ENCODE peak calls at places on chromosomes 16 and 17, in nine cellular contexts. H is foreskin melanocyte; I is AG10803; W is CD8-positive, alpha-beta memory T cell; A is midbrain; B is mammary epithelial cell; L is SK-N-SH; E is Kasumi-1; O is CD4-positive, alpha-beta memory T cell. C is an unnamed sample.

GRCh38 chr17:79053251-79053925 is 21.2 kb upstream of the ENGASE start:
- DNase-seq in B (no peak), O (no peak), L (no peak), I (peak), E (no peak), A (no peak), H (no peak), W (no peak), C (no peak)

GRCh38 chr16:76797457-76797856 is 393.5 kb upstream of the MON1B start:
- DNase-seq in A (no peak), L (no peak), E (no peak), I (no peak), O (no peak), H (no peak), W (no peak), B (no peak), C (no peak)

GRCh38 chr16:3444032-3444388 is 530 bp downstream of the NAA60 start:
- DNase-seq in B (peak), O (peak), A (no peak), H (peak), W (peak), E (no peak), I (peak), L (peak), C (peak)

GRCh38 chr17:50062323-50063243 is 6.7 kb downstream of the ITGA3 start:
- DNase-seq in W (no peak), O (no peak), I (peak), L (peak), A (no peak), B (peak), E (no peak), H (peak), C (no peak)

GRCh38 chr16:1158456-1159324 is 5.8 kb downstream of the CACNA1H start:
- DNase-seq in H (no peak), B (no peak), O (no peak), E (no peak), I (no peak), W (no peak), L (peak), A (no peak), C (no peak)

GRCh38 chr16:23974223-23974622 is 138.4 kb downstream of the PRKCB start:
- DNase-seq in I (no peak), B (no peak), E (peak), W (no peak), O (no peak), L (no peak), A (no peak), H (no peak), C (no peak)

GRCh38 chr17:47650525-47651522 is 1.1 kb downstream of the KPNB1 start:
- DNase-seq in B (peak), O (peak), I (peak), E (peak), H (peak), W (peak), A (peak), L (peak), C (peak)

GRCh38 chr16:10387378-10387681 is 1.5 kb downstream of the ATF7IP2 start:
- DNase-seq in O (peak), L (no peak), H (no peak), I (no peak), A (no peak), W (no peak), B (no peak), E (no peak), C (no peak)

GRCh38 chr16:4034963-4035362 is 81.3 kb downstream of the ADCY9 start:
- DNase-seq in I (no peak), B (no peak), E (no peak), L (no peak), A (no peak), W (no peak), O (no peak), H (no peak), C (no peak)

GRCh38 chr17:59786536-59787319 is 79.3 kb downstream of the VMP1 start:
- DNase-seq in A (peak), L (peak), H (peak), E (peak), O (peak), B (peak), I (peak), W (peak), C (peak)

GRCh38 chr17:63693411-63694113 is 6.4 kb downstream of the LIMD2 start:
- DNase-seq in B (no peak), O (no peak), W (no peak), I (no peak), A (no peak), L (no peak), E (no peak), H (no peak), C (no peak)

GRCh38 chr16:77288222-77288621 is 89.0 kb downstream of the SYCE1L start:
- DNase-seq in A (no peak), B (peak), I (peak), E (no peak), H (no peak), L (no peak), O (no peak), W (no peak), C (peak)

GRCh38 chr17:10772425-10773380 is 31.2 kb downstream of the TMEM238L start:
- DNase-seq in H (peak), E (peak), W (no peak), A (peak), L (no peak), I (no peak), O (no peak), B (no peak), C (no peak)

GRCh38 chr16:82070656-82071369 is 35.8 kb downstream of the HSD17B2 start:
- DNase-seq in W (no peak), B (peak), H (peak), A (no peak), I (peak), O (no peak), L (no peak), E (no peak), C (peak)

GRCh38 chr17:55632893-55633292 is 89.8 kb downstream of the TMEM100 start:
- DNase-seq in L (no peak), A (no peak), B (peak), E (no peak), H (no peak), I (peak), W (no peak), O (no peak), C (no peak)

GRCh38 chr17:59001158-59001814 is 105.4 kb downstream of the TRIM37 start:
- DNase-seq in E (peak), H (peak), W (peak), B (no peak), O (peak), A (no peak), L (no peak), I (peak), C (no peak)

GRCh38 chr17:77472837-77473214 is 332.1 kb downstream of the SEC14L1 start:
- DNase-seq in O (no peak), W (no peak), E (no peak), I (no peak), A (no peak), B (no peak), L (no peak), H (no peak), C (no peak)

GRCh38 chr16:11232852-11233726 is 22.9 kb downstream of the SOCS1 start:
- DNase-seq in I (no peak), L (no peak), A (peak), B (no peak), H (no peak), W (peak), E (peak), O (peak), C (no peak)

GRCh38 chr16:79664407-79664806 is 63.9 kb upstream of the MAF start:
- DNase-seq in A (no peak), L (no peak), O (no peak), W (no peak), B (no peak), H (no peak), E (no peak), I (no peak), C (no peak)

GRCh38 chr17:55116440-55116914 is 147.9 kb downstream of the STXBP4 start:
- DNase-seq in I (no peak), O (peak), E (no peak), A (no peak), L (no peak), H (no peak), B (no peak), W (no peak), C (no peak)

GRCh38 chr17:82236142-82236971 is 7.5 kb downstream of the SLC16A3 start:
- DNase-seq in O (peak), H (no peak), E (peak), I (no peak), B (peak), A (peak), L (peak), W (peak), C (no peak)

GRCh38 chr16:81778861-81779539 is at the start of gene PLCG2:
- DNase-seq in I (no peak), W (peak), E (peak), B (peak), O (peak), A (no peak), L (peak), H (no peak), C (no peak)

GRCh38 chr16:5064915-5065314 is 841 bp downstream of the C16orf89 start:
- DNase-seq in A (no peak), L (no peak), I (no peak), H (no peak), B (no peak), W (no peak), O (no peak), E (no peak), C (no peak)

GRCh38 chr16:84881702-84882521 is 62.1 kb downstream of the CRISPLD2 start:
- DNase-seq in O (no peak), E (no peak), A (no peak), I (peak), L (peak), B (peak), H (no peak), W (no peak), C (peak)

GRCh38 chr17:20266806-20267458 is 200.4 kb downstream of the LGALS9B start:
- DNase-seq in I (peak), B (peak), A (no peak), W (no peak), L (no peak), O (no peak), H (no peak), E (no peak), C (peak)

GRCh38 chr17:45371414-45372324 is 54.8 kb upstream of the MAP3K14 start:
- DNase-seq in H (peak), L (peak), A (peak), I (peak), B (peak), E (no peak), W (no peak), O (no peak), C (peak)

GRCh38 chr16:770411-770810 is 9.9 kb downstream of the MSLN start:
- DNase-seq in I (no peak), H (no peak), O (no peak), E (no peak), W (no peak), L (no peak), A (no peak), B (no peak), C (no peak)

GRCh38 chr17:57599271-57600045 is 145.6 kb downstream of the CCDC182 start:
- DNase-seq in W (no peak), B (no peak), A (no peak), O (peak), I (no peak), E (peak), L (no peak), H (no peak), C (no peak)